ENCODE peak calls at places on chromosomes 5 and 9, in seven cellular contexts. D is AG04450, V is suprapubic skin, F is A549, K is upper lobe of left lung, Y is uterus, B is tibial artery. O is an unnamed sample.

GRCh38 chr5:45695680-45696093 is 493 bp downstream of the HCN1 start:
- DNase-seq in B (no peak), V (no peak), Y (no peak), D (no peak), F (no peak), K (no peak), O (no peak)

GRCh38 chr5:150192462-150192861 is 2.6 kb downstream of the SLC6A7 start:
- DNase-seq in B (no peak), V (no peak), Y (no peak), F (no peak), D (no peak), K (no peak), O (no peak)

GRCh38 chr9:91736898-91737601 is 213.0 kb downstream of the ROR2 start:
- DNase-seq in D (no peak), B (no peak), V (no peak), F (no peak), K (peak), Y (no peak), O (no peak)

GRCh38 chr5:131264453-131265200 is 774 bp downstream of the CDC42SE2 start:
- DNase-seq in F (no peak), B (no peak), Y (peak), K (peak), V (no peak), D (no peak), O (peak)

GRCh38 chr9:128684325-128685021 is 4.5 kb upstream of the SET start:
- DNase-seq in D (no peak), Y (peak), V (peak), K (peak), F (peak), B (peak), O (peak)

GRCh38 chr5:154972476-154973080 is 31.7 kb downstream of the MRPL22 start:
- DNase-seq in V (no peak), B (no peak), Y (no peak), F (peak), D (no peak), K (no peak), O (peak)

GRCh38 chr9:21711504-21711903 is 90.9 kb upstream of the MTAP start:
- DNase-seq in V (no peak), F (no peak), Y (no peak), B (no peak), K (no peak), D (no peak), O (no peak)

GRCh38 chr5:172973931-172974330 is 9.6 kb upstream of the ATP6V0E1 start:
- DNase-seq in F (no peak), D (no peak), B (no peak), K (no peak), Y (no peak), V (no peak), O (peak)

GRCh38 chr5:139275536-139276297 is 17.8 kb upstream of the MATR3 start:
- DNase-seq in B (no peak), F (no peak), V (no peak), Y (no peak), D (no peak), K (no peak), O (no peak)

GRCh38 chr5:31921852-31922305 is 252.2 kb downstream of the GOLPH3 start:
- DNase-seq in Y (no peak), K (no peak), F (no peak), D (no peak), V (peak), B (no peak), O (peak)

GRCh38 chr9:114497727-114498382 is 7.4 kb downstream of the WHRN start:
- DNase-seq in V (no peak), D (no peak), B (no peak), F (no peak), Y (no peak), K (no peak), O (no peak)

GRCh38 chr9:118510711-118511110 is 806.5 kb downstream of the TLR4 start:
- DNase-seq in D (no peak), Y (no peak), B (no peak), V (no peak), F (no peak), K (no peak), O (no peak)

GRCh38 chr5:30030110-30030509 is 1163.4 kb upstream of the CDH6 start:
- DNase-seq in F (no peak), V (no peak), B (no peak), Y (no peak), K (no peak), D (no peak), O (no peak)

GRCh38 chr9:93081081-93081529 is 14.9 kb upstream of the CARD19 start:
- DNase-seq in B (peak), Y (peak), D (no peak), F (no peak), K (no peak), V (peak), O (no peak)

GRCh38 chr9:118558891-118559290 is 810.3 kb downstream of the BRINP1 start:
- DNase-seq in V (no peak), K (no peak), Y (no peak), F (no peak), D (no peak), B (no peak), O (no peak)

GRCh38 chr9:132447346-132447745 is 37.3 kb downstream of the CFAP77 start:
- DNase-seq in F (no peak), Y (no peak), K (no peak), D (no peak), B (no peak), V (no peak), O (no peak)

GRCh38 chr5:15286659-15287058 is 213.3 kb upstream of the FBXL7 start:
- DNase-seq in V (no peak), Y (no peak), B (no peak), D (no peak), F (no peak), K (no peak), O (no peak)
- TF ChIP-seq CTCF in V (no peak), Y (no peak), B (peak), D (no peak), F (no peak), K (peak), O (no peak)

GRCh38 chr5:927172-928015 is 34.7 kb downstream of the TRIP13 start:
- DNase-seq in K (no peak), B (peak), V (no peak), F (no peak), D (no peak), Y (no peak), O (no peak)

GRCh38 chr5:923473-923873 is 30.8 kb downstream of the TRIP13 start:
- DNase-seq in F (peak), D (peak), V (peak), K (peak), Y (peak), B (peak), O (peak)

GRCh38 chr5:922745-923472 is 30.2 kb downstream of the TRIP13 start:
- DNase-seq in V (no peak), K (peak), F (no peak), D (no peak), B (peak), Y (peak), O (no peak)

GRCh38 chr5:929596-929995 is 36.9 kb downstream of the TRIP13 start:
- DNase-seq in Y (no peak), K (no peak), D (no peak), B (no peak), V (peak), F (no peak), O (no peak)

DNA sequence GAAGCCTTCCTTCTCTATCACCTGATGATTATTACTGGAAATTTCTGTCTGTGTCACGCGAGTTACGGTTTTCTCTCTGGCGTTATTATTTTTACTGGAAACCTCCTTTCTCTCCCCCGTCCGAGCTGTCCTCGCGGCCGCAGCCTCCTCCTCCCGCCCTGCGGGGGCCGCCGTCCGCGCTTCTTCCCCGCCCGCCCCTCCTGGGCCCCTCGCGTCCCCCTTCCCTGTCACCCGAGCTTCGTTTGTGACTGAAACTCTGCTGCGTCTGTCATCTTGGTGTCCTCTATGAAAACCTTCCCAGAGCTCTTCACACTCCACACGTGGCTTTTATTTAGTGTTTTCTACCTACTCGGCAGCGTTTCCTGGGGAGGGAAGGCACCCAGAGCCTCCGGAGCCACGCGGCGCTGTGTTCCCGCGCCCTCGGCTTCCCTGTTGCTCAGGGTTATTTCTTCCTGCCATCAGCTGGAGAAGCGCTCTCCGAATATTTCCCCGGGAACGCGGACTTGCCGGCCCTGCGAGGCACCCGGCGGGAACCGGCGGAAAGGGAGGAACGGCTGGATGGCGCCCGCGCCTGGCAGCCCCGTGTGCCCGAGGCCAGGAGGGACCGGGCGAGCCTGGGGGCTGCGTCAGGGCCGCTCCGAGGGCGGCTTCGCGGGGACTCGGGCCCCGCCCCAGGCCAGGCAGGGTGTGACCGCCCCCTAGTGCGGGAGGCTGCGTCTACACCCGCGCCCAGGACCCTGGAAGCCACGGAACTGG is 33.9 kb downstream of the TRIP13 start:
- DNase-seq in Y (no peak), F (no peak), D (no peak), V (no peak), K (peak), B (peak), O (peak)
- H3K4me3 ChIP-seq in Y (no peak), F (no peak), D (peak), V (peak), K (peak), B (peak), O (peak)

DNA sequence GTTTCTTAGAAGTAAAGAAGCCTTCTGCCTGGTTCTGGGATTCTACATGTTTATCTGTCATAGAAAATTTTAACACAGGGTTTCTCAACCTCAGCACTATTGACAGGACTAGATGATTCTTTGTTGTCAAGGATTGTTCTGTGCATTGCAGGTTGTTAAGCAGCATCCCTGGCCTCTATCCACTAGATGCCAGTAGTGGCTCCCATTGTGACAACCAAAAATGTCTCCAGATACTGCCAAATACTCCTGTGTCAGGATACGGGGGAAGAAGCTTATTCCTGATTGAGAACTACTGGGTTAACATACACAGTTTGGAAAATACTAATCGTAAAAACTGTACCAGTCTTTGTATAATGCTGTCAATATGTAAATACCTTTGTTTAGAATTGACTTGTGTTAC is 167.1 kb downstream of the NIPBL start:
- DNase-seq in V (no peak), Y (no peak), B (no peak), F (no peak), D (no peak), K (no peak), O (peak)
- TF ChIP-seq CTCF in V (no peak), Y (no peak), B (no peak), F (peak), D (no peak), K (no peak), O (peak)

DNA sequence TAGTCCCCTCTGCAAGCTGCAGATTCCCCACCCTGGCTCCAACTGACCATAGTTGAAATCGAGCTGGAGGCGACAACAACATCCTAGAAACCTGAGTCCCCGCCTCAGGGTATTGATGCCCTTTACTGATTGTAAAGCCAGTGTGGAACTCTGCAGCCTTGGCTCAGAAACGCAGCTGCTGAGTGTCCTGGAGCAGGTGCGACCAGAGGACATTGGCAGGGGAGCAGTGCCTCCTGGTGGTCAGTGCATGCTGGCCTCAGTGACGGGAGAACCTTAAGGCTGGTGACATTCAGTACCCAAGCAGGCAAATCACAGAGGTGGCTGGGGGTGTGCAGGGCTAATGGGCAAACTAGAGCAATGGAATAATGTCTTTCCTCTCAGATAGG is 20.4 kb upstream of the ZNF354B start:
- DNase-seq in D (no peak), Y (no peak), K (no peak), F (no peak), V (no peak), B (no peak), O (no peak)
- H3K4me3 ChIP-seq in D (no peak), Y (no peak), K (no peak), F (no peak), V (no peak), B (no peak), O (no peak)

GRCh38 chr9:95316794-95317118 is 753 bp downstream of the FANCC start:
- DNase-seq in V (peak), Y (peak), B (peak), F (peak), K (peak), D (no peak), O (peak)
- TF ChIP-seq CTCF in V (no peak), Y (no peak), B (no peak), F (no peak), K (no peak), D (peak), O (peak)

GRCh38 chr5:95763941-95764340 is 32.8 kb downstream of the RHOBTB3 start:
- DNase-seq in B (no peak), F (no peak), K (no peak), V (no peak), Y (no peak), D (no peak), O (no peak)

GRCh38 chr5:95762681-95763041 is 31.5 kb downstream of the RHOBTB3 start:
- DNase-seq in Y (no peak), F (no peak), K (no peak), D (no peak), V (no peak), B (no peak), O (no peak)

GRCh38 chr5:95759634-95760033 is 28.5 kb downstream of the RHOBTB3 start:
- DNase-seq in K (no peak), B (no peak), F (no peak), D (peak), Y (no peak), V (no peak), O (peak)

GRCh38 chr5:95760291-95761191 is 29.4 kb downstream of the RHOBTB3 start:
- DNase-seq in D (peak), Y (no peak), F (no peak), B (no peak), K (no peak), V (no peak), O (peak)

GRCh38 chr5:95761771-95762680 is 30.9 kb downstream of the RHOBTB3 start:
- DNase-seq in B (no peak), D (peak), Y (no peak), F (no peak), V (no peak), K (no peak), O (peak)
- H3K4me3 ChIP-seq in B (no peak), D (no peak), Y (no peak), F (no peak), V (no peak), K (no peak), O (no peak)

GRCh38 chr5:3265131-3265885 is 330.3 kb upstream of the IRX1 start:
- DNase-seq in K (no peak), B (no peak), D (no peak), Y (no peak), V (no peak), F (no peak), O (no peak)
- TF ChIP-seq CTCF in K (no peak), B (no peak), D (no peak), Y (no peak), V (no peak), F (no peak), O (no peak)

O was measured in astrocyte of the spinal cord.